ENCODE peak calls at places on chromosomes 13 and 19, in ten cellular contexts. L is HTR-8/SVneo; M is heart right ventricle; K is NCI-H345; A is progenitor cell of endocrine pancreas; I is naive thymus-derived CD4-positive, alpha-beta T cell; R is stimulated activated CD4-positive, alpha-beta T cell treated with anti-CD3 and anti-CD28 coated beads, Interleukin-1b, Interleukin-23, amount 100 ng/mL, for 1 hour; S is fibroblast of pulmonary artery; X is activated gamma-delta T cell treated with Interleukin-2 at 50 U/mL for 16 hours; W is GM13976. E is an unnamed sample.

GRCh38 chr19:5700455-5701092 is 10.5 kb downstream of the RPL36 start:
- DNase-seq in S (no peak), A (no peak), X (no peak), K (no peak), I (no peak), W (no peak), L (no peak), M (no peak), R (no peak), E (peak; percentile 6)

GRCh38 chr13:86788624-86789023 is 882.5 kb upstream of the SLITRK5 start:
- DNase-seq in R (no peak), A (no peak), M (no peak), K (no peak), S (no peak), I (no peak), L (no peak), W (no peak), X (no peak), E (no peak)

GRCh38 chr19:6501740-6502648 is at the start of gene TUBB4A:
- DNase-seq in X (peak; percentile 24), W (peak; percentile 88), L (peak; percentile 59), I (peak; percentile 17), S (no peak), A (peak; percentile 39), K (no peak), M (peak; percentile 11), R (no peak), E (peak; percentile 38)

GRCh38 chr13:99196466-99197256 is 4.0 kb upstream of the UBAC2 start:
- DNase-seq in M (no peak), X (no peak), W (no peak), A (no peak), S (peak; percentile 9), R (no peak), I (peak; percentile 53), K (no peak), L (no peak), E (peak; percentile 35)

GRCh38 chr13:46561691-46562090 is 8.7 kb downstream of the LRCH1 start:
- DNase-seq in S (no peak), W (no peak), A (no peak), X (no peak), K (no peak), I (no peak), R (no peak), L (no peak), M (no peak), E (no peak)

GRCh38 chr19:13729859-13730258 is 34.5 kb upstream of the MRI1 start:
- DNase-seq in K (no peak), S (no peak), M (no peak), L (no peak), W (no peak), A (no peak), R (no peak), X (no peak), I (no peak), E (no peak)

GRCh38 chr19:53624776-53625540 is 6.8 kb upstream of the DPRX start:
- DNase-seq in K (no peak), A (no peak), L (no peak), W (no peak), S (no peak), M (no peak), I (no peak), R (no peak), X (no peak), E (no peak)

GRCh38 chr13:35684432-35684831 is 207.9 kb upstream of the MAB21L1 start:
- DNase-seq in L (no peak), I (no peak), R (no peak), K (no peak), W (no peak), A (no peak), M (no peak), X (no peak), S (no peak), E (no peak)

GRCh38 chr13:23817136-23817535 is 72.1 kb downstream of the MIPEP start:
- DNase-seq in W (no peak), A (no peak), S (no peak), M (no peak), R (no peak), L (no peak), X (no peak), I (no peak), K (no peak), E (no peak)

GRCh38 chr13:21033866-21034601 is 27.4 kb downstream of the LATS2 start:
- DNase-seq in K (no peak), L (no peak), M (no peak), W (no peak), I (no peak), A (no peak), S (no peak), X (no peak), R (no peak), E (no peak)

GRCh38 chr19:10112037-10112751 is 701 bp downstream of the P2RY11 start:
- DNase-seq in L (no peak), M (no peak), W (no peak), X (peak; percentile 66), S (no peak), R (no peak), I (no peak), A (no peak), K (no peak), E (peak; percentile 57)

GRCh38 chr13:38883783-38884182 is 106.8 kb downstream of the STOML3 start:
- DNase-seq in M (no peak), R (no peak), W (no peak), X (no peak), A (no peak), L (no peak), I (no peak), S (no peak), K (no peak), E (no peak)

GRCh38 chr19:2970201-2970838 is 7.0 kb upstream of the TLE6 start:
- DNase-seq in R (no peak), A (no peak), X (no peak), K (no peak), W (no peak), S (peak; percentile 88), M (no peak), L (no peak), I (no peak), E (no peak)

GRCh38 chr13:78604782-78605611 is 1.6 kb upstream of the POU4F1 start:
- DNase-seq in I (no peak), A (no peak), S (no peak), X (no peak), L (peak; percentile 10), R (no peak), K (peak; percentile 64), M (no peak), W (no peak), E (no peak)

GRCh38 chr19:13796301-13797057 is 1.2 kb downstream of the ZSWIM4 start:
- DNase-seq in R (no peak), M (peak; percentile 84), X (no peak), K (no peak), A (no peak), I (no peak), L (peak; percentile 88), S (peak; percentile 96), W (peak; percentile 68), E (peak; percentile 65)

GRCh38 chr19:35048911-35049411 is 7.4 kb downstream of the HPN start:
- DNase-seq in K (peak; percentile 80), R (no peak), A (no peak), X (no peak), W (no peak), I (no peak), L (no peak), S (no peak), M (peak; percentile 54), E (no peak)

GRCh38 chr19:58440556-58440955 is 603 bp upstream of the ZNF132 start:
- DNase-seq in M (no peak), I (no peak), X (no peak), W (no peak), S (no peak), L (no peak), A (no peak), R (no peak), K (no peak), E (no peak)

GRCh38 chr19:38289955-38290354 is 14.1 kb upstream of the C19orf33 start:
- DNase-seq in K (no peak), M (no peak), X (no peak), S (no peak), A (no peak), I (no peak), R (no peak), W (no peak), L (no peak), E (no peak)

GRCh38 chr13:111143875-111144540 is 28.9 kb downstream of the ARHGEF7 start:
- DNase-seq in L (no peak), R (no peak), K (no peak), S (no peak), A (no peak), I (no peak), X (no peak), M (no peak), W (no peak), E (no peak)

GRCh38 chr13:33740134-33740538 is 77.8 kb upstream of the RFC3 start:
- DNase-seq in S (peak; percentile 95), K (no peak), L (no peak), X (no peak), I (no peak), W (no peak), R (no peak), A (no peak), M (no peak), E (no peak)

GRCh38 chr13:90492872-90493271 is 854.6 kb upstream of the MIR17HG start:
- DNase-seq in A (no peak), L (no peak), K (no peak), W (no peak), I (no peak), M (no peak), X (no peak), S (no peak), R (no peak), E (no peak)

GRCh38 chr19:1508507-1508856 is 4.3 kb downstream of the ADAMTSL5 start:
- DNase-seq in A (no peak), I (no peak), L (no peak), R (no peak), W (no peak), X (no peak), M (no peak), K (no peak), S (no peak), E (no peak)

GRCh38 chr13:98216135-98216565 is 39.1 kb upstream of the RNF113B start:
- DNase-seq in M (peak; percentile 47), K (peak; percentile 43), S (peak; percentile 46), X (no peak), I (no peak), A (no peak), L (peak; percentile 13), W (no peak), R (no peak), E (peak; percentile 23)

GRCh38 chr13:109781384-109782065 is 4.9 kb downstream of the IRS2 start:
- DNase-seq in S (no peak), W (no peak), I (peak; percentile 21), L (no peak), R (no peak), K (no peak), A (no peak), M (no peak), X (no peak), E (no peak)

GRCh38 chr13:48976677-48977625 is 1.2 kb downstream of the FNDC3A start:
- DNase-seq in X (no peak), K (no peak), L (no peak), S (peak; percentile 20), M (no peak), W (no peak), I (no peak), A (no peak), R (no peak), E (peak; percentile 24)